ENCODE peak calls at places on chromosomes 7 and 10, in six cellular contexts. E, I, T, R, V and D are unnamed samples.
A peak's percentile ranks its signal among the peaks of the same experiment; 100 is the strongest.

GRCh38 chr7:36538126-36538525 is 148.5 kb downstream of the ANLN start:
- DNase-seq in I (no peak), R (no peak), T (no peak), V (no peak), E (no peak), D (no peak)

GRCh38 chr7:152523916-152524315 is 88.1 kb upstream of the KMT2C start:
- DNase-seq in R (no peak), E (no peak), V (no peak), I (no peak), T (no peak), D (peak; percentile 50)

GRCh38 chr10:68202965-68203358 is 29.0 kb downstream of the ATOH7 start:
- DNase-seq in V (no peak), R (no peak), I (no peak), E (peak; percentile 94), T (no peak), D (no peak)

GRCh38 chr7:107993879-107994278 is 9.1 kb downstream of the LAMB1 start:
- DNase-seq in I (no peak), R (no peak), V (no peak), E (no peak), T (no peak), D (no peak)

GRCh38 chr10:35633006-35633980 is 8.8 kb downstream of the FZD8 start:
- DNase-seq in V (peak; percentile 50), I (no peak), E (no peak), T (no peak), R (no peak), D (no peak)

GRCh38 chr7:103680161-103681144 is 234.4 kb upstream of the SLC26A5 start:
- DNase-seq in V (no peak), I (no peak), E (no peak), T (no peak), R (no peak), D (no peak)

GRCh38 chr10:69278446-69278963 is at the start of gene HK1:
- DNase-seq in V (no peak), E (peak; percentile 0), R (no peak), I (no peak), T (no peak), D (peak; percentile 3)

GRCh38 chr7:64610997-64611396 is 48.1 kb upstream of the ZNF680 start:
- DNase-seq in R (no peak), T (peak; percentile 4), I (no peak), V (no peak), E (no peak), D (no peak)

GRCh38 chr10:15472431-15473400 is 101.6 kb upstream of the FAM171A1 start:
- DNase-seq in T (no peak), I (no peak), E (peak; percentile 83), R (no peak), V (no peak), D (no peak)

GRCh38 chr7:55572378-55573233 is at the start of gene VOPP1:
- DNase-seq in R (peak; percentile 96), V (no peak), I (peak; percentile 36), E (peak; percentile 90), T (peak; percentile 78), D (no peak)

GRCh38 chr7:47734949-47735291 is 153.0 kb upstream of the TNS3 start:
- DNase-seq in E (no peak), V (no peak), T (no peak), I (no peak), R (no peak), D (no peak)

GRCh38 chr10:3524086-3524960 is 260.7 kb downstream of the KLF6 start:
- DNase-seq in E (no peak), T (no peak), I (no peak), R (no peak), V (no peak), D (no peak)

GRCh38 chr7:136294977-136295376 is 317.8 kb upstream of the MTPN start:
- DNase-seq in V (no peak), R (no peak), T (no peak), I (no peak), E (no peak), D (no peak)

GRCh38 chr10:53006663-53007610 is 234.4 kb upstream of the MBL2 start:
- DNase-seq in V (no peak), E (no peak), T (no peak), I (no peak), R (no peak), D (no peak)

DNA sequence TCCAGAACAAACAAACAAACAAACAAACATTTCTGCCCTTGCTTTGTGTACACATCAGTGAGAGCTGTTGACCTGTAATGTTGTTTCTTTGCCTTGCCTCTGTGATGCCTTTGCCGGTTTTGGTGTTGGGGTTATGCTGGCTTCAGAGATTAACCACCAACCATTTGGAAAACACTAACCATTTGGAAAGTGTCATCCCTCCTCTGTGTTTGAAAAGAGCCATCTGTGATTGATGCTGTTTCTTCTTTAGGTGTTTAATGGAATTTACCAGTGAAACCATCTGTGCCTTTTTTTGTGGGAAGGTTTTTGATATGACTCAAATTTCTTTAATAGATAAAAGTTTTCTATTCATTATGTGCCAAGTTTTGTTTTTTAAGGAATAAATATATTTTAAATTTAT is 46.5 kb downstream of the INPP5A start:
- DNase-seq in R (no peak), T (no peak), E (no peak), I (no peak), V (no peak), D (no peak)
- H3K27ac ChIP-seq in R (no peak overlapping the region), T (no peak overlapping the region), E (no peak overlapping the region), I (no peak overlapping the region), V (no peak overlapping the region), D (no peak overlapping the region)

GRCh38 chr10:78979938-78980337 is 88.8 kb upstream of the ZMIZ1 start:
- DNase-seq in I (no peak), R (no peak), E (no peak), V (no peak), T (no peak), D (no peak)

GRCh38 chr10:78980815-78981214 is 88.0 kb upstream of the ZMIZ1 start:
- DNase-seq in V (no peak), R (no peak), E (peak; percentile 40), T (no peak), I (no peak), D (no peak)

GRCh38 chr10:78980354-78980753 is 88.4 kb upstream of the ZMIZ1 start:
- DNase-seq in T (no peak), R (peak; percentile 61), V (no peak), I (no peak), E (no peak), D (no peak)

GRCh38 chr10:78976825-78977760 is 91.7 kb upstream of the ZMIZ1 start:
- DNase-seq in V (no peak), I (no peak), T (no peak), E (peak; percentile 32), R (no peak), D (no peak)

DNA sequence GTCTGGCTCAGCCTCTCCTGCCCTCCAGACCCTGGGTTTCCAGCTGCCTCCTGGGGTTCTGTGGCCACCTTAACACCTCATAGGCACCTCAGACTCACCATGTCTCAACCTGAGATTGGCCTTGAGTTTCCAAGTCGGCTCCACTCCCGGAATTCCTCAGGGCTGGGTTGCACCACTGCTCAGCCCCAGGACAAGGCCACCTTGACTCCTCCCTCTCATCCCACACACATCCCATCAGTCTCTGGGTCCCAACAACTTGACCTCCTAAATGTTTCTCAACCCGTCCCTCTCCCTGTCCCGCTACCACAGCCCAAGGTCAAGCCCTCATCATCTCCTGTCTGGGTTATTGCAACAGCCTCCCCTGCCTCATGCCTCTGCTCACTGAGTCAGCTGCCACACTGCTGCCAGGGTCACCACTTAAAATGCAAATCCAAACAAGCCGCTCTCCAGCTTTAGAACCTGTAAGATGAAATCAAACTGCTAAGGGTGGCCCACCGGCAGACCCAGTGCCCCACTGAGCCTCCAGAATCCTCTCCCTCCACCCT is 90.9 kb upstream of the ZMIZ1 start:
- DNase-seq in V (no peak), E (peak; percentile 92), R (no peak), I (no peak), T (no peak), D (no peak)
- H3K27ac ChIP-seq in V (no peak overlapping the region), E (peak overlapping the region; percentile 88), R (peak overlapping the region; percentile 16), I (no peak overlapping the region), T (no peak overlapping the region), D (no peak overlapping the region)

GRCh38 chr7:8190121-8190895 is 71.7 kb downstream of the ICA1 start:
- DNase-seq in I (peak; percentile 59), V (peak; percentile 45), E (peak; percentile 66), R (peak; percentile 60), T (peak; percentile 75), D (peak; percentile 43)

GRCh38 chr7:8184241-8184640 is 77.7 kb downstream of the ICA1 start:
- DNase-seq in E (no peak), T (no peak), I (no peak), V (no peak), R (no peak), D (no peak)

GRCh38 chr7:8192897-8193296 is 69.1 kb downstream of the ICA1 start:
- DNase-seq in I (no peak), R (no peak), E (no peak), V (no peak), T (no peak), D (no peak)

GRCh38 chr7:8185907-8186306 is 76.1 kb downstream of the ICA1 start:
- DNase-seq in T (no peak), V (no peak), I (no peak), R (no peak), E (no peak), D (no peak)

DNA sequence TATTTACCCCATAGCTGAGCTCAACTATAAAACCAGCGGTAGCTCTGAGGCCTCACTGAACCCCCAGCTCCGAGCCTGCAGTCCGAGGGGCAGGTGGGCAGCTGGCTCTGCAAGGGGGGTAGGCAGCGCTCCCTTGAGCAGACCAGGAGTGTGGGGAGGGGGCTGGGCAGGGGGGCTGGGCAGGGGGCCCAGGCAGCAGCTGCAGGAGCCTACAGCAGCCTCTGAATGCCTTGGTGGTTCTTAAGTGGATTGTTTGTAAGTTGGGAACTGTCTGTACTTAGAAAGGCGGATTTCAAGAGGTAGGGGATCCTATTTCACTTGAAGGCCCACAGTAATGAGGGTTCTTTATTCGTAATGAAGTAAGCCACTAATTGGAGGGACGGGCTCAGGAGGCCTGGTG is 72.4 kb downstream of the ICA1 start:
- DNase-seq in E (no peak), V (no peak), I (no peak), T (no peak), R (no peak), D (no peak)
- H3K27ac ChIP-seq in E (no peak overlapping the region), V (no peak overlapping the region), I (no peak overlapping the region), T (no peak overlapping the region), R (peak overlapping the region; percentile 22), D (no peak overlapping the region)

DNA sequence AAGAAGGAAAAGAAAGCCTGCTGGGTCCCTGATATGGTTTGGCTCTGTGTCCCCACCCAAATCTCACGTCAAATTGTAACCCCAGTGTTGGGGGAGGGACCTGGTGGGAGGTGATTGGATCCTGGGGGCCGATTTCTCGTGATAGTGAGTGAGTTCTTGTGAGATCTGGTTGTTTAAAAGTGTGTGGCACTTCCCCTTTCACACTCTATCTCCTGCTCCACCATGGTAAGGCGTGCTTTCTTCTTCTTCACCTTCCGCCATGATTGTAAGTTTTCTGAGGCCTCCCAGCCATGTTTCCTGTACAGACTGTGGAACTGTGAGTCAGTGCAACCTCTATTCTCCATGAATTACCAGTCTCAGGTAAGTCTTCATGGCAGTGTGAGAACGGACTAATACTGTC is 42.6 kb downstream of the INPP5A start:
- DNase-seq in E (no peak), R (no peak), I (no peak), V (no peak), T (no peak), D (no peak)
- H3K27ac ChIP-seq in E (no peak overlapping the region), R (no peak overlapping the region), I (no peak overlapping the region), V (no peak overlapping the region), T (no peak overlapping the region), D (no peak overlapping the region)

DNA sequence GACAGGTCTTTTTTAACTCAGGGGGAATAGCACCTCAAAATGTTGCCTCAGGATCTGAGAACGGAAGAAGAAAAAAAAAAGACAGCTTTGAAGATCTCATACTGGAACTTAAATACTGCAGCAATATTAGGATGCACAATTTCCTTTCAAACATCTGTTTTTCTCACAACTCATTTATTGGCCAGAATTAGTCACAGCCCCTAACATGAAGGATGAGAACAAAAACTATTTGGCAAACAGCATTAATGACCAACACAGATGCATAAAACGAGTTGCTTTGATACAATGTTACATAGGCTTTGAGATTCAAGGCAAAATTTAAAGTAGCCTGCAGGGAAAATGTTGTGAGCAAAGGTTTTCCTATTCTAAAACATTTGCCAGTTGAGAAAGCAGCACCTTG is 36.5 kb downstream of the JMJD1C start:
- DNase-seq in E (peak; percentile 92), V (peak; percentile 45), T (no peak), R (no peak), I (no peak), D (no peak)
- H3K27ac ChIP-seq in E (peak overlapping the region; percentile 81), V (no peak overlapping the region), T (no peak overlapping the region), R (peak overlapping the region; percentile 2), I (no peak overlapping the region), D (no peak overlapping the region)